ENCODE peak calls at places on chromosomes 13 and 19, in nine cellular contexts. F is cardiac muscle cell, B is transverse colon, G is fibroblast of villous mesenchyme, P is astrocyte of the spinal cord, C is fibroblast of pulmonary artery, H is pancreas, U is dorsolateral prefrontal cortex, S is esophagus muscularis mucosa. I is an unnamed sample.
A peak's percentile ranks its signal among the peaks of the same experiment; 100 is the strongest.

GRCh38 chr19:1027020-1027952 is 878 bp downstream of the CNN2 start:
- DNase-seq in F (peak; percentile 54), B (no peak), G (no peak), P (no peak), C (peak; percentile 45), H (no peak), U (no peak), S (no peak), I (no peak)

GRCh38 chr13:41458939-41459753 is 1.8 kb downstream of the RGCC start:
- DNase-seq in F (peak; percentile 70), B (peak; percentile 65), G (peak; percentile 63), P (peak; percentile 34), C (peak; percentile 85), H (peak; percentile 29), U (no peak), S (no peak), I (no peak)

GRCh38 chr19:4555657-4556561 is 3.6 kb downstream of the SEMA6B start:
- DNase-seq in F (no peak), B (peak; percentile 46), G (no peak), P (no peak), C (no peak), H (no peak), U (no peak), S (no peak), I (no peak)

GRCh38 chr19:46537136-46538097 is 41.8 kb upstream of the PNMA8B start:
- DNase-seq in F (peak; percentile 62), B (peak; percentile 70), G (peak; percentile 34), P (no peak), C (peak; percentile 61), H (peak; percentile 68), U (no peak), S (no peak), I (peak; percentile 3)

GRCh38 chr13:26112843-26113242 is 61.0 kb upstream of the SHISA2 start:
- DNase-seq in F (peak; percentile 2), B (no peak), G (no peak), P (no peak), C (no peak), H (no peak), U (no peak), S (peak; percentile 42), I (no peak)

GRCh38 chr13:80012281-80012680 is 328.6 kb downstream of the SPRY2 start:
- DNase-seq in F (peak; percentile 27), B (no peak), G (no peak), P (no peak), C (peak; percentile 42), H (no peak), U (no peak), S (no peak), I (no peak)

GRCh38 chr19:9865732-9866627 is 30.9 kb downstream of the PIN1 start:
- DNase-seq in F (no peak), B (no peak), G (no peak), P (no peak), C (no peak), H (no peak), U (no peak), S (no peak), I (no peak)

GRCh38 chr19:15448778-15449619 is 757 bp downstream of the WIZ start:
- DNase-seq in F (peak; percentile 46), B (no peak), G (no peak), P (no peak), C (peak; percentile 40), H (peak; percentile 42), U (no peak), S (no peak), I (no peak)

DNA sequence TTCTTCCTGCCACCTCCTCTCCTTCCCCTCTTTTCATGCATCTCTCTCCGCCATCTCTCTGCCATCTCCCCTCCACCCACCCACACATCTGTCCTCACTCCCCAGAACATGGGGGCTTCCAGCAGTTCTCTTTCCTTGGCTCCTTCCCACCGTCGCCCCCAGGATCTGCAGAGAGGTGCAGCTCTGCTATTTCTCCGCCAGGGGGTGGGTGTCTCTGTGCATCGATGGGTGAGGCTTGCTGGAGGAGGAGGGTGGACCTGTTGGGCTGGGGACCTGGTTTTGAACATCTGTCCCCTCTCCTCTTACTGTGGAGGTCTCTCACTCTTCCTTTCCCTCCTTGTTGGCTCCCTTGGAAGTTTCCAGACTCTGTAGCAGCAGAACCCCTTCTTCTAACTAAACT is 51.7 kb downstream of the MYH14 start:
- DNase-seq in F (no peak), B (no peak), G (no peak), P (no peak), C (no peak), H (no peak), U (no peak), S (no peak), I (no peak)
- TF ChIP-seq CTCF in F (peak; percentile 13), B (no peak), G (no peak), P (no peak), C (no peak), H (no peak), U (no peak), S (no peak), I (no peak)

GRCh38 chr19:51462276-51462675 is 4.0 kb upstream of the SIGLEC8 start:
- DNase-seq in F (no peak), B (no peak), G (no peak), P (no peak), C (no peak), H (no peak), U (no peak), S (no peak), I (no peak)

GRCh38 chr19:51458051-51458645 is at the start of gene SIGLEC8:
- DNase-seq in F (no peak), B (no peak), G (no peak), P (no peak), C (no peak), H (no peak), U (no peak), S (no peak), I (no peak)

GRCh38 chr19:51461723-51462161 is 3.5 kb upstream of the SIGLEC8 start:
- DNase-seq in F (no peak), B (peak; percentile 16), G (no peak), P (no peak), C (no peak), H (no peak), U (no peak), S (no peak), I (no peak)

GRCh38 chr19:51458899-51459592 is 792 bp upstream of the SIGLEC8 start:
- DNase-seq in F (no peak), B (no peak), G (no peak), P (no peak), C (no peak), H (no peak), U (no peak), S (no peak), I (no peak)

GRCh38 chr19:51460164-51460992 is 2.1 kb upstream of the SIGLEC8 start:
- DNase-seq in F (peak; percentile 30), B (no peak), G (peak; percentile 2), P (no peak), C (peak; percentile 12), H (no peak), U (no peak), S (no peak), I (no peak)
- H3K4me3 ChIP-seq in F (no peak overlapping the region), B (no peak overlapping the region), G (peak overlapping the region; percentile 38), P (no peak overlapping the region), C (peak overlapping the region; percentile 21), H (no peak overlapping the region), U (peak overlapping the region; percentile 25), S (no peak overlapping the region), I (no peak overlapping the region)

GRCh38 chr19:5899728-5900526 is 3.7 kb downstream of the NDUFA11 start:
- DNase-seq in F (no peak), B (no peak), G (no peak), P (no peak), C (no peak), H (peak; percentile 19), U (no peak), S (no peak), I (no peak)

GRCh38 chr19:5895409-5895808 is 8.2 kb downstream of the NDUFA11 start:
- DNase-seq in F (no peak), B (no peak), G (no peak), P (no peak), C (no peak), H (no peak), U (no peak), S (no peak), I (no peak)

GRCh38 chr19:5895890-5896289 is 7.7 kb downstream of the NDUFA11 start:
- DNase-seq in F (no peak), B (no peak), G (no peak), P (no peak), C (no peak), H (no peak), U (no peak), S (no peak), I (no peak)

GRCh38 chr19:5896365-5897076 is 7.1 kb downstream of the NDUFA11 start:
- DNase-seq in F (no peak), B (no peak), G (no peak), P (no peak), C (no peak), H (no peak), U (no peak), S (no peak), I (no peak)

GRCh38 chr19:5897189-5897969 is 6.2 kb downstream of the NDUFA11 start:
- DNase-seq in F (no peak), B (no peak), G (no peak), P (no peak), C (no peak), H (no peak), U (no peak), S (no peak), I (no peak)
- TF ChIP-seq CTCF in F (no peak), B (no peak), G (no peak), P (no peak), C (no peak), H (no peak), U (no peak), S (no peak), I (no peak)

DNA sequence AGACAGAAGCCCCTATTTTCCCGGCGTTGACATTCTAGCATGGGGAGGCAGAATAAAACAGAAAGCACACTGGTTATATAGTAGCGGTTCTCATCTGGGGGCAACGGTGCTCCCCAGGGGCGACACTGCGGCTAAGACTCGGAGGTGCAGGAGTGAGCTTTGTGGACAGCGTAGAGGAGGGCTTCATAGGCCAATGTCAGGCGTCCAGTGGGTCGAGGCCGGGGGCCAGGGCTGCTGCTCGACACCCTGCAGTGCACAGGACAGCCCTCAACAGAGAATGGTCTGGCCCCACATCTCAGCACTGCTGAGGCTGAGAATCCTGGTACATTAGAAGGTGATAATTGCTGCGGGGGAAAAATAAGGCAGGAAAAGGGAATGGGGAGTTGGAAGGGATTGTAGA is 1.5 kb downstream of the ZNF628 start:
- DNase-seq in F (no peak), B (no peak), G (no peak), P (no peak), C (no peak), H (no peak), U (no peak), S (no peak), I (no peak)
- H3K4me3 ChIP-seq in F (no peak overlapping the region), B (no peak overlapping the region), G (peak overlapping the region; percentile 62), P (peak overlapping the region; percentile 62), C (peak overlapping the region; percentile 79), H (peak overlapping the region; percentile 59), U (peak overlapping the region; percentile 85), S (no peak overlapping the region), I (peak overlapping the region; percentile 48)

GRCh38 chr19:42629191-42629590 is 34.5 kb upstream of the CEACAM8 start:
- DNase-seq in F (no peak), B (no peak), G (no peak), P (no peak), C (no peak), H (no peak), U (no peak), S (no peak), I (no peak)

GRCh38 chr19:42635233-42635539 is 40.5 kb upstream of the CEACAM8 start:
- DNase-seq in F (no peak), B (no peak), G (no peak), P (no peak), C (no peak), H (no peak), U (no peak), S (no peak), I (no peak)

GRCh38 chr19:42634409-42635232 is 39.9 kb upstream of the CEACAM8 start:
- DNase-seq in F (peak; percentile 43), B (peak; percentile 12), G (peak; percentile 30), P (no peak), C (peak; percentile 41), H (peak; percentile 65), U (no peak), S (no peak), I (no peak)
- TF ChIP-seq CTCF in F (peak; percentile 82), B (peak; percentile 47), G (peak; percentile 74), P (peak; percentile 59), C (peak; percentile 80), H (peak; percentile 63), U (peak; percentile 69), S (peak; percentile 29), I (peak; percentile 54)

I was measured in astrocyte of the cerebellum.